ENCODE peak calls at places on chromosomes 3 and 15, in four cellular contexts. I is PC-9, E is mammary epithelial cell, Q is K562. T is an unnamed sample. For H3K4me1, the result is how much of the 10 kb centered on the place peaks cover.

GRCh38 chr3:126998728-126999127 is 15.8 kb downstream of the PLXNA1 start:
- DNase-seq in Q (no peak), I (no peak), E (no peak), T (no peak)

GRCh38 chr3:139016430-139017048 is 4.2 kb downstream of the PRR23B start:
- DNase-seq in E (no peak), Q (no peak), I (no peak), T (no peak)

GRCh38 chr3:114800272-114800671 is 346.8 kb downstream of the ZBTB20 start:
- DNase-seq in Q (no peak), E (no peak), I (no peak), T (no peak)

GRCh38 chr3:123374016-123374415 is 74.9 kb downstream of the ADCY5 start:
- DNase-seq in E (no peak), Q (no peak), I (no peak), T (no peak)

GRCh38 chr3:135771760-135772159 is 193.8 kb upstream of the PPP2R3A start:
- DNase-seq in E (no peak), I (no peak), Q (no peak), T (no peak)

GRCh38 chr3:188206787-188207186 is 52.8 kb downstream of the LPP start:
- DNase-seq in E (no peak), I (no peak), Q (no peak), T (no peak)

GRCh38 chr15:77219846-77220245 is 148.9 kb upstream of the TSPAN3 start:
- DNase-seq in E (no peak), Q (no peak), I (no peak), T (no peak)

GRCh38 chr3:124601189-124601588 is 129.1 kb upstream of the UMPS start:
- DNase-seq in I (no peak), Q (no peak), E (peak), T (no peak)

GRCh38 chr15:80036067-80036466 is 23.4 kb upstream of the ZFAND6 start:
- DNase-seq in E (no peak), Q (no peak), I (no peak), T (no peak)

GRCh38 chr3:43953375-43953774 is 262.6 kb downstream of the ABHD5 start:
- DNase-seq in I (no peak), Q (no peak), E (no peak), T (no peak)

GRCh38 chr3:100725935-100726334 is 16.6 kb downstream of the TFG start:
- DNase-seq in Q (no peak), E (no peak), I (no peak), T (no peak)

GRCh38 chr3:159832024-159832423 is 156.6 kb upstream of the IL12A start:
- DNase-seq in E (no peak), I (no peak), Q (no peak), T (no peak)

GRCh38 chr3:73342077-73342476 is 280.6 kb downstream of the EBLN2 start:
- DNase-seq in I (no peak), Q (no peak), E (no peak), T (no peak)

DNA sequence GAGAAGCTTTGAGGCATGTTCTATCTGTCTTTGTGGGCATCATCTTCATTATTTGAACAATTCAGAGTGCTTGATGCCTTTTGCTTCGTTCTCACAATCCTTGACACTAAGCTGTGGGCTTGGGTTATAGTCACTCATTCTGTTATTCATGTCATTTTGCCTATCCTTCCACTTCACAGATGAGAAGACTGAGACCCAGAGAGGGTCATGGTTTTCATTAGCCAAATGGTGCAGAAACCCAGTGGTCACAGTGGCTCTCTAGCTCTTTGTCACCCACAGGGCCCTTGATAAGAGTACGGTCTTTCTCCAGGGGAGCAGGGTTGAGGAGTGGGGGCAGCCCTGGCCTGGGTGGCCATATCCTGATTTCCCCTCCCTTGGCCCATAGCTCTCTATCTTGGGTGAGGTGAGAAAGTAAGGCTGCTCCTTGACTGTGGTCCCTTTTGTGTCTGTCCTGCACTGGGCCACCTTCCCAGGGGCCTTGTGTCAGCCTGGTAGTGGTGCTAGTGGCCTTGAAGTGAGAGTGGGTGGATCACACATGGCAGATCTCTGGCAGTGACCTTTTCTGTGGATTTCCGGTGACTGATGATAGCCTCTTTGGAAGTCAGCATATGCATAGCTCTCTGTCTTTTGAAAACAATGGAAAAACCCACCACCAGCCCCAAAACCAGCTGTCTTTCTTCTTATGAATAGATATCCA is 130.1 kb downstream of the IGF1R start:
- DNase-seq in Q (no peak), E (no peak), I (no peak), T (no peak)
- H3K4me1 ChIP-seq in Q (under half), E (under half), I (under half), T (under half)

DNA sequence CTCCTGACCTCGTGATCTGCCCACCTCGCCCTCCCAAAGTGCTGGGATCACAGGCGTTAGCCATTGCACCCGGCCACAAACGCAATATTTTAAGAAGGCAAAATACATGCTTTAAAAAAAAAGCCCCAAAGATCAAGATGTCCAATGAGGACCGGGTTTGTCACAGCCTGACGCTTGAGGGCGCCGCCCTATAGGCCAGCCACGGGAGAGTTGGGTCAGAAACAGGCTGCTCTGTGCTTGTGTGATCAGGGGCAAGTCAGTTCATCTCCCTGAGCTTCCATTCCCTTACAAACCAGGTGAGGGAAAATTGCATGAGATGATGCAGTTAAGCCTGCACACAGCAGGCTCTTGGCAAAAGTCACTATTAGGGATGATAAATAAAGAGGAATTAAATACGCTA is 23.9 kb downstream of the FAM174B start:
- DNase-seq in E (no peak), I (no peak), Q (peak), T (no peak)
- TF ChIP-seq CTCF in E (no peak), I (peak), Q (peak), T (peak)

DNA sequence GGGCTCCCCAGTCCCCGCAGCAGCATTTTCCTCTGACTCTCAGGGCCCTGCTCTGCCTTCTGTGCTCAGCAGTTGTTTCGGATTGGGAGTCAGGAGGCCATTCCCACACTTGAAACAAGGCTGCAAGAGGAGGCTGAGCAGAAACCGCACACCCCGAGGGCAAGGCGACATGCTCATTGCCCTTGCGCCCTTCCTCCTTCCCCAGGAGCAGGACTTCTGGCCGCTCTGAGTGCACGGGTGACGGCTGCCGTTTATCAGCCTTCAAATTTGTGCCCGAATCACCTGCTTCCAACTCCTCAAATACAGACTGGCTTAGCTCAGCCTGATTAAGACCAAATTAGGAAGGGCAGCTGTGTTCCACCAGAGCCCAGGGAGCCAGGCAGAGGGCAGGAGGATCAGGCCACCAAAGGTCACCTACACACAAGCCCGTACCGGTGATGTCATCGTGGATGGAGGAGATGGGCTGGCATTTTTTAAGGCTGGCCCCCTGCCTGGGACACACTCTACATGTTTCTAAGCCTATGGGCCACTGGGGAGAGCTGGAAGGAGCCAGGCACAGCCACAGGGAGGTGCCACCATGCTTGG is 38.1 kb downstream of the TM2D3 start:
- DNase-seq in E (no peak), I (no peak), Q (no peak), T (no peak)
- TF ChIP-seq EZH2 in E (no peak), I (no peak), Q (no peak), T (no peak)

DNA sequence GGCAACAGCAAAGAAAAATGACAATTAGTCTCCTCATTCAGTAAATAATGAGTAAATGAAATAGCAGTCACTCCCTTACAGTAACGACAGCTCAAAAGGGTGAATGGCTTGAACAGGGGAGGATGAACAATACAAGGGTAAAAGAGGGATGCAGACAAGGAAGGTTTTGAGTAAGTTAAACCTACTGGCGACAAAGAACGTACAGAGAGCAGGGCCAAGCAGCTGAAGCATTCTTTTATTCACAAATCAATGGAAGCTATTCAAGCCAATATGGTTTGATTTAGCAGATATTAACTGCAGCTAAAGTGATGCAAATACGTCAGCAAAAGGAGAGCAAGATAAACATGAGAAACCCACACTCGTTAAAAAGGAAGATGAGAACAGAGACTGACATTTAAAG is 90.7 kb upstream of the ICE2 start:
- DNase-seq in I (no peak), Q (no peak), E (no peak), T (no peak)
- H3K4me1 ChIP-seq in I (under half), Q (under half), E (under half), T (under half)